ENCODE peak calls at places on chromosome 22, in four cellular contexts. B, T, Y and U are unnamed samples.

GRCh38 chr22:37248251-37248650 is 4.2 kb upstream of the RAC2 start:
- DNase-seq in B (peak; percentile 4), T (no peak), Y (no peak), U (no peak)

GRCh38 chr22:50252081-50253045 is 1.3 kb upstream of the HDAC10 start:
- DNase-seq in B (peak; percentile 73), T (peak; percentile 55), Y (peak; percentile 83), U (peak; percentile 50)

GRCh38 chr22:20581503-20582170 is 74.2 kb downstream of the MED15 start:
- DNase-seq in B (peak; percentile 10), T (no peak), Y (no peak), U (no peak)

GRCh38 chr22:19622061-19622441 is 92.3 kb upstream of the SEPTIN5 start:
- DNase-seq in B (no peak), T (no peak), Y (no peak), U (no peak)

GRCh38 chr22:50210378-50211139 is 9.7 kb downstream of the SELENOO start:
- DNase-seq in B (no peak), T (no peak), Y (no peak), U (no peak)

GRCh38 chr22:19568337-19569311 is 44.4 kb upstream of the CLDN5 start:
- DNase-seq in B (peak; percentile 21), T (peak; percentile 82), Y (no peak), U (peak; percentile 62)

GRCh38 chr22:20065896-20066616 is 14.0 kb upstream of the DGCR8 start:
- DNase-seq in B (no peak), T (no peak), Y (no peak), U (no peak)

GRCh38 chr22:25419247-25420113 is 145.0 kb upstream of the GRK3 start:
- DNase-seq in B (peak; percentile 57), T (peak; percentile 38), Y (peak; percentile 44), U (no peak)

GRCh38 chr22:40258463-40259046 is 80.8 kb downstream of the TNRC6B start:
- DNase-seq in B (no peak), T (peak; percentile 16), Y (no peak), U (peak; percentile 41)

GRCh38 chr22:39266398-39267030 is 21.7 kb upstream of the PDGFB start:
- DNase-seq in B (peak; percentile 61), T (peak; percentile 22), Y (no peak), U (no peak)

GRCh38 chr22:35564975-35565867 is 24.6 kb downstream of the RASD2 start:
- DNase-seq in B (no peak), T (peak; percentile 13), Y (no peak), U (peak; percentile 69)

GRCh38 chr22:50191041-50191740 is 5.5 kb downstream of the TRABD start:
- DNase-seq in B (peak; percentile 65), T (no peak), Y (peak; percentile 53), U (no peak)

GRCh38 chr22:38782402-38783094 is 11.4 kb downstream of the DNAL4 start:
- DNase-seq in B (no peak), T (peak; percentile 43), Y (no peak), U (peak; percentile 65)

GRCh38 chr22:20920881-20921203 is 3.6 kb downstream of the CRKL start:
- DNase-seq in B (no peak), T (no peak), Y (no peak), U (no peak)

GRCh38 chr22:35476341-35476740 is 64.3 kb upstream of the RASD2 start:
- DNase-seq in B (no peak), T (peak; percentile 21), Y (no peak), U (peak; percentile 38)

GRCh38 chr22:39117585-39118191 is 20.6 kb downstream of the APOBEC3H start:
- DNase-seq in B (peak; percentile 51), T (peak; percentile 20), Y (peak; percentile 75), U (peak; percentile 35)

GRCh38 chr22:49586873-49587272 is 240.8 kb downstream of the BRD1 start:
- DNase-seq in B (no peak), T (no peak), Y (no peak), U (no peak)

GRCh38 chr22:23682082-23682481 is 8.7 kb upstream of the RGL4 start:
- DNase-seq in B (no peak), T (no peak), Y (no peak), U (no peak)

GRCh38 chr22:39229688-39230260 is 15.0 kb downstream of the PDGFB start:
- DNase-seq in B (no peak), T (no peak), Y (no peak), U (no peak)

GRCh38 chr22:39214006-39214382 is 30.8 kb downstream of the PDGFB start:
- DNase-seq in B (no peak), T (no peak), Y (no peak), U (no peak)

GRCh38 chr22:26389125-26389524 is 39.9 kb upstream of the ASPHD2 start:
- DNase-seq in B (no peak), T (no peak), Y (no peak), U (no peak)

GRCh38 chr22:26168199-26168915 is 905 bp upstream of the SEZ6L start:
- DNase-seq in B (no peak), T (no peak), Y (no peak), U (no peak)

GRCh38 chr22:40512426-40513136 is 123.9 kb downstream of the MRTFA start:
- DNase-seq in B (peak; percentile 47), T (peak; percentile 88), Y (no peak), U (peak; percentile 96)

GRCh38 chr22:20802922-20803553 is 29.1 kb downstream of the SERPIND1 start:
- DNase-seq in B (no peak), T (no peak), Y (no peak), U (no peak)

GRCh38 chr22:50245214-50246072 is 620 bp upstream of the TUBGCP6 start:
- DNase-seq in B (no peak), T (no peak), Y (no peak), U (no peak)

GRCh38 chr22:45007946-45008852 is 1.6 kb downstream of the PHF21B start:
- DNase-seq in B (peak; percentile 21), T (no peak), Y (no peak), U (peak; percentile 27)

GRCh38 chr22:20530368-20531153 is 23.2 kb downstream of the MED15 start:
- DNase-seq in B (peak; percentile 86), T (peak; percentile 82), Y (no peak), U (peak; percentile 72)

GRCh38 chr22:50670513-50670912 is 2.1 kb upstream of the SHANK3 start:
- DNase-seq in B (no peak), T (no peak), Y (no peak), U (peak; percentile 7)

GRCh38 chr22:46580940-46581579 is 39.1 kb upstream of the GRAMD4 start:
- DNase-seq in B (no peak), T (no peak), Y (no peak), U (no peak)
- H3K4me3 ChIP-seq in B (no peak overlapping the region), T (no peak overlapping the region), Y (no peak overlapping the region), U (no peak overlapping the region)

DNA sequence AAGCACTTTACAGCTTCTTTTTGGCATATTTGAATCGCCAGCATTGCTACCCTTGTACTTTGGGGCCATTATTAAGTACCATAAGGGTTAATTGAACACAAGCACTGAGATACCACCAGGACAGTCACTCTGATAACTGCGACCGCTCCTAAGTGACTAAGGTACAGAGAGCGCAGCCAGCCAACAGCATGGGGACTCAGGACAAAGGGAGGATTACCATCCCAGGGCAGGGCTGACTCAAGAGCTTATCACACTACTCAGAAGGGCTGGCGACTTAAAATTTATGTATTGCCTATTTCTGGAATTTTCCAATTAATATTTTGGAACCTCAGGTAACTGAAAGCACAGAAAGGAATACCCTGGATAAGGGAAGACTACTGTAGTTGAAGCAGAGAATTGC is 479 bp downstream of the ZNF280A start:
- DNase-seq in B (peak; percentile 72), T (no peak), Y (no peak), U (no peak)
- H3K4me3 ChIP-seq in B (no peak overlapping the region), T (no peak overlapping the region), Y (no peak overlapping the region), U (no peak overlapping the region)

GRCh38 chr22:30445438-30445936 is 19.9 kb downstream of the MTFP1 start:
- DNase-seq in B (peak; percentile 85), T (no peak), Y (no peak), U (no peak)

GRCh38 chr22:30439836-30440235 is 14.3 kb downstream of the MTFP1 start:
- DNase-seq in B (no peak), T (no peak), Y (no peak), U (no peak)

GRCh38 chr22:30441088-30441487 is 15.5 kb downstream of the MTFP1 start:
- DNase-seq in B (no peak), T (no peak), Y (no peak), U (no peak)

GRCh38 chr22:30439226-30439625 is 13.7 kb downstream of the MTFP1 start:
- DNase-seq in B (no peak), T (no peak), Y (no peak), U (no peak)

DNA sequence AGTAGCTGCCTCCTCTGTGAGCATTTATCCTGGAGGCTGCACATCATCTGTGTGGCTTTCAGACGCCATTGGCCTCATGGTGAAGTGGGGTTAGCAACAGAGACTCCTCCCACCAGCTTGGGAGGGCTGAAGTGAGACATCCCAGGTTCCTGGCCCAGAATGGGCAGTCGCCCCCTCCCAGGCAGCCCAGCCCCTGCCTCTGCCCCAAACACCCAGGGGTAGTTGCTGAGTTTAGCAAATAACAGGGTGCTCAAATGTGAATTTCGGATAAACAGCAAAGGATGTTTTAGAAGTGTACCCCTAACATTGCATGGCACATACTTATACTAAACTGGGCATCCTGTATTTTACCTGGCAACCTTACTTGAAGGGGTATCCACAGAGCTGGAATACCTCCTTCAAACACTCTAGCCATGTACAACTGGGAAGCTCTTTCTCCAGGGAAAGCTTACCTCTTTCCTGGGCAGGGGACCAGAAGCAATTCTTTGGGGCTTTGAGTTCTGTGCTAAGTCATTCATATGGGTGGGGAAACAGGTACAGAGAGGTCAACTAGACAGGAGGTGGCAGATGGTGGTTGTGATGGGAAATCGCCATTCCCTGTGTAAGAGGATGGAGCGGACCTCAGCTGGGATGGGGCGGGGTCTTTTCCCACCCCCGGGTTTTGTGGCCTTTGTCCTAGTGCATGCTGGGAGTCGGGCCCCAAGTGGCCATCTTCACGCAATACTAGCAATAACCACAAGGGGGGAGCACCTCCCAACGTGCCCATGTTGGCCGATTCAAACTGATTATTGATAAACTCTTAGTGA is 19.3 kb downstream of the MTFP1 start:
- DNase-seq in B (peak; percentile 52), T (peak; percentile 67), Y (peak; percentile 73), U (peak; percentile 50)
- H3K4me3 ChIP-seq in B (no peak overlapping the region), T (no peak overlapping the region), Y (no peak overlapping the region), U (no peak overlapping the region)

GRCh38 chr22:48573766-48574165 is 1253.9 kb downstream of the BRD1 start:
- DNase-seq in B (no peak), T (no peak), Y (no peak), U (no peak)

GRCh38 chr22:48575567-48576332 is 1251.9 kb downstream of the BRD1 start:
- DNase-seq in B (no peak), T (no peak), Y (no peak), U (no peak)

GRCh38 chr22:48572951-48573350 is 1254.7 kb downstream of the BRD1 start:
- DNase-seq in B (no peak), T (no peak), Y (no peak), U (no peak)

GRCh38 chr22:48576333-48577013 is 1251.2 kb downstream of the BRD1 start:
- DNase-seq in B (no peak), T (no peak), Y (peak; percentile 20), U (no peak)

DNA sequence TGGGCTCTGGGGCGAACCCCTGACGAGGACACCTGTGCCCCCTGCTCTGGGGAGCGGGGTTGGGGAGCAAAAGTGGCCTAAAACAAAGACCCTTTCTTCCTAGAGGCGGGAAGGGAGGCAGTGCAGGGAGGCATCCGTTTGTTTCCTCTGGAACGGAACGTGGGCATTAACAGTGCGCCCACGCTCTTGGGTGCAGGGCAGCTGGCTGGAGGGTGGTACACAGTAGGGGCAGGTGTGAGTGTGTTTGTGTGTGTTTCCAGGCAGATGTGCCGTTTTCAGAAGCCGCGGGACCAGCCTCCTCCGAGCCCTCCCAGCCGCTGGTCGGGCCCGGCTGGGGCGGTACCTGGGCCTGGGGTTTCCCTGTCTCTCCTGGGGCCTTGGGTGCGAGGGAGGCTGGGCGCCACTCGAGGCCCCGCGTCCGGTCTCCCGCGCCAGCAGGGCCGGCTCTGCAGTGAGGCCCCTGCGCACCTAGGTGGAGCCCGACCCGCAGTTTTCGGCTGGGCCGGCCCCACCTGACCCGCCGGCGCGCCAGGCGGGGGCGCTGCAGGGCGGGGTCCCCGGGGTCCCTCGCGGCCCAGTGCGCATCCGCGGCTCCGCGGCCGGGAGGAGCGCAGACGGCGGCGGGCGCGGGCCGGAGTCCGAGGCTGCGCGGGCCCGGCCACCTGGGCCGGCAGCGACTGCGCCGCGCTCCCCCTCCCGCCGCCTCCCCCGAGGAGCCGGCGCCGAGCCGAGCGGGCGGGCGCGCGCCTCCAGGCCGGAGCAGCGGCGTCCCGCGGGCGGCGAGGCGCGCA is 1252.7 kb downstream of the BRD1 start:
- DNase-seq in B (no peak), T (no peak), Y (peak; percentile 64), U (no peak)
- H3K4me3 ChIP-seq in B (no peak overlapping the region), T (no peak overlapping the region), Y (no peak overlapping the region), U (no peak overlapping the region)